ENCODE peak calls at places on chromosomes 3 and 15, in eight cellular contexts. N, U, H, O, Q, T, C and P are unnamed samples.

GRCh38 chr3:126553284-126553811 is 5.4 kb downstream of the C3orf22 start:
- DNase-seq in N (no peak), U (no peak), H (no peak), O (peak; percentile 12), Q (no peak), T (peak; percentile 14), C (no peak), P (no peak)

GRCh38 chr3:2772803-2773202 is 337.4 kb downstream of the IL5RA start:
- DNase-seq in N (no peak), U (no peak), H (no peak), O (no peak), Q (no peak), T (no peak), C (no peak), P (no peak)

GRCh38 chr3:114318295-114318694 is 24.5 kb downstream of the TIGIT start:
- DNase-seq in N (no peak), U (no peak), H (no peak), O (no peak), Q (no peak), T (no peak), C (no peak), P (no peak)

GRCh38 chr15:85430406-85431204 is 50.2 kb downstream of the AKAP13 start:
- DNase-seq in N (no peak), U (no peak), H (no peak), O (no peak), Q (no peak), T (no peak), C (no peak), P (no peak)

GRCh38 chr3:59240856-59241255 is 191.0 kb upstream of the CFAP20DC start:
- DNase-seq in N (no peak), U (no peak), H (no peak), O (no peak), Q (no peak), T (no peak), C (no peak), P (peak; percentile 9)

GRCh38 chr3:50237133-50237651 is 1.2 kb downstream of the GNAI2 start:
- DNase-seq in N (no peak), U (no peak), H (no peak), O (no peak), Q (no peak), T (no peak), C (no peak), P (peak; percentile 64)

GRCh38 chr3:191244242-191244867 is 45.3 kb downstream of the OSTN start:
- DNase-seq in N (no peak), U (no peak), H (no peak), O (no peak), Q (no peak), T (no peak), C (peak; percentile 49), P (peak; percentile 22)

GRCh38 chr3:119645813-119646212 is 14.6 kb downstream of the POPDC2 start:
- DNase-seq in N (no peak), U (no peak), H (no peak), O (no peak), Q (no peak), T (no peak), C (no peak), P (no peak)

GRCh38 chr15:62365795-62366442 is 200.8 kb upstream of the C2CD4B start:
- DNase-seq in N (no peak), U (no peak), H (no peak), O (peak; percentile 77), Q (no peak), T (no peak), C (no peak), P (no peak)

GRCh38 chr15:93289951-93290350 is 200.9 kb upstream of the RGMA start:
- DNase-seq in N (no peak), U (no peak), H (no peak), O (no peak), Q (no peak), T (no peak), C (no peak), P (no peak)

GRCh38 chr15:57503051-57503702 is 88.5 kb upstream of the MYZAP start:
- DNase-seq in N (no peak), U (no peak), H (no peak), O (no peak), Q (no peak), T (no peak), C (no peak), P (no peak)

GRCh38 chr3:113212155-113212844 is 943 bp downstream of the BOC start:
- DNase-seq in N (peak; percentile 37), U (no peak), H (no peak), O (no peak), Q (no peak), T (no peak), C (no peak), P (peak; percentile 59)

GRCh38 chr3:12143949-12144504 is 14.7 kb downstream of the TIMP4 start:
- DNase-seq in N (peak; percentile 65), U (no peak), H (peak; percentile 66), O (no peak), Q (peak; percentile 12), T (peak; percentile 81), C (no peak), P (peak; percentile 17)

GRCh38 chr3:94101860-94102259 is 39.0 kb downstream of the NSUN3 start:
- DNase-seq in N (peak; percentile 17), U (peak; percentile 2), H (no peak), O (no peak), Q (no peak), T (no peak), C (no peak), P (peak; percentile 3)
- TF ChIP-seq CTCF in N (peak; percentile 24), U (peak; percentile 41), H (peak; percentile 35), O (no peak), Q (no peak), T (no peak), C (peak; percentile 15), P (peak; percentile 12)

DNA sequence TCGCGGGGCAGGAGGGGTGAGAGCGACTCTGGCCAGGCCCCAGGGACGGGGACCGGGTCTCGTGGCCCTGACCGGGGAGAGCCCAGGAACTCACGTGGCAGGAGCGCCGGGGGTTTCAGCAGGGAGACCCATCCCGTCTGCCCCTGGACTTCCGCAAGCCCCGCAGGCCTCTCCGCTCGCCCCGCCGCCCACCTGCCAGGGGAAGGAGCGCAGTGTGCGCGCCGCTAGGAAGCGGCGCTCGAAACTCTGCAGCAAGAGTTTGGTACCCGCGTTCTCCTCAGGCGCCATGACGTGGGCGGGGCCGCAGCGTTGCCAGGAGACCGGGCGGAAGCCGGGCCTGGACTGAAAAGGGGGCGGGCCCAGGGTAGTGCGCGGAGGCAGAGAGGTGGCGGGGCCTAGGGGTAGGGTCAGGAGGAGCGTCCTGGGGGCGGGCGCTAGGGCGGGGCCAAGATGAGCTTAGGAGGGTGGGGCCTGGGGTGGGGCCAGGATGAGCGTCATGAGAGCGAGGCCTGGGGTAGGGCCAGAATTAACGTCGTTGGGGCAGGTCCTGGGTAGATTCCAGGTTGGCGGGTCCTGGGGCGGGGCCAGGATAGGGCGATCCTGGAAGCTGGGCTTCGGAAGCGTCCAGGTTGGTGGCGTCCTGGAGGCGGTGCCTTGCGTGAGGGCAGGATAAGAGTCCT is 29.7 kb downstream of the ALG1L2 start:
- DNase-seq in N (peak; percentile 99), U (peak; percentile 90), H (peak; percentile 98), O (peak; percentile 100), Q (peak; percentile 91), T (peak; percentile 99), C (peak; percentile 97), P (peak; percentile 98)
- H3K4me3 ChIP-seq in N (peak overlapping the region; percentile 73), U (peak overlapping the region; percentile 77), H (peak overlapping the region; percentile 74), O (peak overlapping the region; percentile 78), Q (peak overlapping the region; percentile 75), T (peak overlapping the region; percentile 94), C (peak overlapping the region; percentile 87), P (peak overlapping the region; percentile 74)

DNA sequence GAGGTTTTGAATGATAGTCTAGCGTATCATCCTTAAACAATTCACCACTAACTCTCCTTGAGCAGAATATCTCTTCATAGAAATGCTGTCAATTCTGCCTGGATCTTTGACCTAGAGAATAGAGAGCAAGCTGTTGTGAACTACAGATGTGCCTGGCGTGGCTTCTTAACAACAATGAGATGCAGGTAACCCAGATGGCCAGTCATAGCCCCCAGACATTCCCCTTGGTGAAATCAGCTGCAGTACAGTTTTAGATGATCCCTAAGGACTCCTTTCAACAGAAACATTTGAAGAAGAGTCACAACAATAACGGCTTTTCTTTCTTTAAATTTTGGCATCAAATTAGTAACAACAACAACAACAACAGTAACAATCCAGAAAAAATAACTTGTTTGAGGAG is 1041.3 kb downstream of the ROBO1 start:
- DNase-seq in N (no peak), U (no peak), H (no peak), O (no peak), Q (no peak), T (no peak), C (no peak), P (no peak)
- TF ChIP-seq CTCF in N (no peak), U (no peak), H (no peak), O (no peak), Q (no peak), T (no peak), C (no peak), P (no peak)

GRCh38 chr3:27723803-27724458 is 1.8 kb upstream of the EOMES start:
- DNase-seq in N (no peak), U (no peak), H (no peak), O (no peak), Q (no peak), T (no peak), C (no peak), P (no peak)
- H3K4me3 ChIP-seq in N (no peak overlapping the region), U (no peak overlapping the region), H (no peak overlapping the region), O (no peak overlapping the region), Q (no peak overlapping the region), T (peak overlapping the region; percentile 30), C (no peak overlapping the region), P (peak overlapping the region; percentile 22)